ENCODE peak calls at places on chromosomes 5 and 9, in five cellular contexts. One of them, this sample, is unnamed.

GRCh38 chr5:139882961-139883539 is 87.4 kb downstream of the PSD2 start:
- DNase-seq in WTC11: no peak
- DNase-seq in K562: peak; percentile 30
- DNase-seq in GM12878: no peak
- DNase-seq in H1: no peak
- DNase-seq in this sample: no peak

GRCh38 chr9:16202221-16202620 is 649.4 kb downstream of the CCDC171 start:
- DNase-seq in WTC11: no peak
- DNase-seq in H1: no peak
- DNase-seq in K562: no peak
- DNase-seq in GM12878: no peak
- DNase-seq in this sample: no peak

GRCh38 chr9:79384091-79384490 is 187.7 kb upstream of the TLE4 start:
- DNase-seq in K562: no peak
- DNase-seq in H1: no peak
- DNase-seq in GM12878: no peak
- DNase-seq in WTC11: no peak
- DNase-seq in this sample: no peak

GRCh38 chr5:108259306-108259705 is 122.6 kb downstream of the FBXL17 start:
- DNase-seq in GM12878: no peak
- DNase-seq in K562: no peak
- DNase-seq in H1: no peak
- DNase-seq in WTC11: no peak
- DNase-seq in this sample: no peak

GRCh38 chr9:127214421-127215265 is 49.9 kb upstream of the GARNL3 start:
- DNase-seq in K562: peak; percentile 77
- DNase-seq in WTC11: peak; percentile 77
- DNase-seq in GM12878: no peak
- DNase-seq in H1: no peak
- DNase-seq in this sample: peak; percentile 69

GRCh38 chr5:177133119-177133844 is at the start of gene NSD1:
- DNase-seq in K562: peak; percentile 96
- DNase-seq in GM12878: peak; percentile 42
- DNase-seq in WTC11: peak; percentile 93
- DNase-seq in H1: peak; percentile 79
- DNase-seq in this sample: no peak

GRCh38 chr5:136906545-136906944 is 541.2 kb upstream of the TRPC7 start:
- DNase-seq in K562: no peak
- DNase-seq in GM12878: no peak
- DNase-seq in H1: no peak
- DNase-seq in WTC11: no peak
- DNase-seq in this sample: no peak

GRCh38 chr9:93590609-93591234 is 14.3 kb downstream of the PHF2 start:
- DNase-seq in WTC11: no peak
- DNase-seq in K562: no peak
- DNase-seq in GM12878: no peak
- DNase-seq in H1: no peak
- DNase-seq in this sample: no peak

GRCh38 chr9:16406536-16407225 is 463.8 kb downstream of the BNC2 start:
- DNase-seq in H1: no peak
- DNase-seq in GM12878: no peak
- DNase-seq in WTC11: no peak
- DNase-seq in K562: no peak
- DNase-seq in this sample: no peak

GRCh38 chr9:135253305-135254004 is 166.0 kb downstream of the OLFM1 start:
- DNase-seq in GM12878: no peak
- DNase-seq in K562: peak; percentile 13
- DNase-seq in WTC11: peak; percentile 56
- DNase-seq in H1: no peak
- DNase-seq in this sample: no peak

GRCh38 chr9:3751125-3751758 is 225.4 kb upstream of the RFX3 start:
- DNase-seq in H1: no peak
- DNase-seq in K562: no peak
- DNase-seq in GM12878: no peak
- DNase-seq in WTC11: no peak
- DNase-seq in this sample: peak; percentile 3

GRCh38 chr9:8599937-8600336 is 800.4 kb upstream of the DMAC1 start:
- DNase-seq in GM12878: no peak
- DNase-seq in WTC11: peak; percentile 59
- DNase-seq in H1: peak; percentile 27
- DNase-seq in K562: no peak
- DNase-seq in this sample: no peak

GRCh38 chr5:148433826-148434225 is 50.1 kb downstream of the FBXO38 start:
- DNase-seq in K562: no peak
- DNase-seq in GM12878: no peak
- DNase-seq in H1: no peak
- DNase-seq in WTC11: no peak
- DNase-seq in this sample: no peak

GRCh38 chr9:2570615-2571479 is 50.7 kb upstream of the VLDLR start:
- DNase-seq in H1: no peak
- DNase-seq in GM12878: peak; percentile 78
- DNase-seq in K562: peak; percentile 18
- DNase-seq in WTC11: no peak
- DNase-seq in this sample: peak; percentile 41

GRCh38 chr9:16459421-16460148 is 410.9 kb downstream of the BNC2 start:
- DNase-seq in GM12878: no peak
- DNase-seq in WTC11: no peak
- DNase-seq in K562: no peak
- DNase-seq in H1: no peak
- DNase-seq in this sample: no peak

GRCh38 chr5:127849891-127850290 is 146.7 kb downstream of the CCDC192 start:
- DNase-seq in K562: no peak
- DNase-seq in H1: no peak
- DNase-seq in WTC11: no peak
- DNase-seq in GM12878: no peak
- DNase-seq in this sample: no peak

GRCh38 chr5:158606228-158606627 is 493.5 kb downstream of the EBF1 start:
- DNase-seq in H1: no peak
- DNase-seq in K562: no peak
- DNase-seq in GM12878: no peak
- DNase-seq in WTC11: no peak
- DNase-seq in this sample: no peak

GRCh38 chr5:145484195-145484594 is 350.9 kb downstream of the PRELID2 start:
- DNase-seq in WTC11: no peak
- DNase-seq in K562: no peak
- DNase-seq in GM12878: no peak
- DNase-seq in H1: no peak
- DNase-seq in this sample: no peak

GRCh38 chr9:118446962-118447490 is 742.8 kb downstream of the TLR4 start:
- DNase-seq in GM12878: no peak
- DNase-seq in WTC11: no peak
- DNase-seq in K562: no peak
- DNase-seq in H1: no peak
- DNase-seq in this sample: no peak

GRCh38 chr9:137710751-137711150 is 91.9 kb downstream of the EHMT1 start:
- DNase-seq in GM12878: no peak
- DNase-seq in K562: no peak
- DNase-seq in WTC11: no peak
- DNase-seq in H1: no peak
- DNase-seq in this sample: no peak

GRCh38 chr9:129001504-129002325 is 26.4 kb downstream of the SH3GLB2 start:
- DNase-seq in GM12878: no peak
- DNase-seq in K562: no peak
- DNase-seq in WTC11: no peak
- DNase-seq in H1: no peak
- DNase-seq in this sample: no peak

GRCh38 chr9:13122756-13123369 is 156.6 kb downstream of the MPDZ start:
- DNase-seq in GM12878: no peak
- DNase-seq in WTC11: no peak
- DNase-seq in H1: no peak
- DNase-seq in K562: no peak
- DNase-seq in this sample: no peak

GRCh38 chr9:115204827-115205506 is 87.0 kb upstream of the TNC start:
- DNase-seq in GM12878: no peak
- DNase-seq in WTC11: no peak
- DNase-seq in K562: no peak
- DNase-seq in H1: no peak
- DNase-seq in this sample: no peak

GRCh38 chr5:141476132-141476909 is 555 bp downstream of the PCDHGC3 start:
- DNase-seq in K562: no peak
- DNase-seq in H1: no peak
- DNase-seq in GM12878: no peak
- DNase-seq in WTC11: peak; percentile 64
- DNase-seq in this sample: no peak

GRCh38 chr9:115524467-115525059 is 406.6 kb upstream of the TNC start:
- DNase-seq in H1: no peak
- DNase-seq in WTC11: no peak
- DNase-seq in GM12878: no peak
- DNase-seq in K562: peak; percentile 8
- DNase-seq in this sample: peak; percentile 32

GRCh38 chr5:149228610-149229297 is 42.9 kb upstream of the AFAP1L1 start:
- DNase-seq in H1: no peak
- DNase-seq in WTC11: no peak
- DNase-seq in GM12878: no peak
- DNase-seq in K562: peak; percentile 31
- DNase-seq in this sample: peak; percentile 79

GRCh38 chr9:121713400-121714070 is 62.1 kb downstream of the DAB2IP start:
- DNase-seq in K562: no peak
- DNase-seq in GM12878: no peak
- DNase-seq in WTC11: no peak
- DNase-seq in H1: no peak
- DNase-seq in this sample: no peak

GRCh38 chr9:124754289-124754688 is 16.8 kb downstream of the NR6A1 start:
- DNase-seq in K562: no peak
- DNase-seq in GM12878: no peak
- DNase-seq in H1: no peak
- DNase-seq in WTC11: no peak
- DNase-seq in this sample: no peak
- TF ChIP-seq ATF2 in K562: no peak
- TF ChIP-seq ATF2 in GM12878: no peak
- TF ChIP-seq ATF2 in H1: no peak
- TF ChIP-seq ATF2 in WTC11: no peak
- TF ChIP-seq ATF2 in this sample: no peak

GRCh38 chr5:94747371-94747770 is 128.9 kb downstream of the SLF1 start:
- DNase-seq in WTC11: no peak
- DNase-seq in GM12878: no peak
- DNase-seq in H1: no peak
- DNase-seq in K562: no peak
- DNase-seq in this sample: no peak

GRCh38 chr5:94748212-94748611 is 129.7 kb downstream of the SLF1 start:
- DNase-seq in K562: no peak
- DNase-seq in WTC11: no peak
- DNase-seq in H1: no peak
- DNase-seq in GM12878: no peak
- DNase-seq in this sample: no peak

GRCh38 chr5:94746731-94747124 is 128.3 kb downstream of the SLF1 start:
- DNase-seq in GM12878: peak; percentile 72
- DNase-seq in K562: no peak
- DNase-seq in H1: no peak
- DNase-seq in WTC11: no peak
- DNase-seq in this sample: no peak

GRCh38 chr5:94744906-94745305 is 126.4 kb downstream of the SLF1 start:
- DNase-seq in WTC11: no peak
- DNase-seq in H1: no peak
- DNase-seq in GM12878: no peak
- DNase-seq in K562: no peak
- DNase-seq in this sample: no peak

GRCh38 chr5:94745786-94746730 is 127.6 kb downstream of the SLF1 start:
- DNase-seq in K562: no peak
- DNase-seq in GM12878: peak; percentile 56
- DNase-seq in WTC11: no peak
- DNase-seq in H1: no peak
- DNase-seq in this sample: no peak
- TF ChIP-seq ATF2 in K562: no peak
- TF ChIP-seq ATF2 in GM12878: peak; percentile 99
- TF ChIP-seq ATF2 in WTC11: no peak
- TF ChIP-seq ATF2 in H1: no peak
- TF ChIP-seq ATF2 in this sample: no peak

DNA sequence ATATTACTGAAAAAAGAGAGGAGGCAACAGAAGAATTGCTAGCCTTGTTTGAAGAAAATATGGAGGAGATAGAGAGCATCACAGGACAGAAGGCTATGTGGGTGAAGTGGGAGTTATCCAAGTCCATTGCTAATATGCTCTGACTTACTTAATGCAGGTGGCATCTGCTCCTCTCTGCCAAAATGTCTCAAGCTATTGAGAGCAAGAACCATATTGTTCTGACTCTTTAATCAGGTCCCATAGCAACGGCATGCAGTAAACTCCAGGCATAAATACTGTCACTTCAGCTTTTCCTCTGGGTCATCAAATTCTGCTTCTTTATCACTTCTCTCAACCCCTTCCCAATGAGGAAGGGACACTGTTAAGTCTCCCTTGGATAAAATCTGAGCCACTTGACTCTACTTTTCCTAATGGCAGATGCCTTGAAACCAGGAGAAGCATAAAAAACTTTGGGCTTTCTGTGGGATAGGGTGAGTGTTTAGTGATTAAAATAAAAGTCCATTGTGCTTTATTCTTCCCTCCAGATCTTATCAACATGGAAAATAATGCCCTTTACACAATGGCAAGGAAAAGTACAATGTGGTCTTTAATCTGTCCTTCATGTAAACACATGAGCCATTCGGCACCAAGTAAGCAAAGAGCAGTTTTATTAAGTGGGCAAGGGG is 71.2 kb upstream of the TARS1 start:
- DNase-seq in H1: no peak
- DNase-seq in GM12878: no peak
- DNase-seq in WTC11: no peak
- DNase-seq in K562: no peak
- DNase-seq in this sample: no peak
- TF ChIP-seq ATF2 in H1: no peak
- TF ChIP-seq ATF2 in GM12878: no peak
- TF ChIP-seq ATF2 in WTC11: no peak
- TF ChIP-seq ATF2 in K562: no peak
- TF ChIP-seq ATF2 in this sample: no peak

GRCh38 chr5:85951707-85952210 is 666.0 kb upstream of the COX7C start:
- DNase-seq in GM12878: no peak
- DNase-seq in K562: no peak
- DNase-seq in H1: no peak
- DNase-seq in WTC11: no peak
- DNase-seq in this sample: no peak
- TF ChIP-seq ATF2 in GM12878: no peak
- TF ChIP-seq ATF2 in K562: no peak
- TF ChIP-seq ATF2 in H1: no peak
- TF ChIP-seq ATF2 in WTC11: no peak
- TF ChIP-seq ATF2 in this sample: no peak